ENCODE peak calls at places on chromosomes 3 and 15, in ten cellular contexts. T, L, K, X, G, N, E, H, I and U are unnamed samples.

GRCh38 chr15:36177590-36178281 is 401.7 kb upstream of the CDIN1 start:
- DNase-seq in T (no peak), L (no peak), K (peak), X (no peak), G (no peak), N (no peak), E (no peak), H (no peak), I (peak), U (no peak)

GRCh38 chr3:11651900-11652299 is 8.2 kb upstream of the VGLL4 start:
- DNase-seq in T (no peak), L (no peak), K (peak), X (no peak), G (no peak), N (no peak), E (no peak), H (no peak), I (peak), U (no peak)

GRCh38 chr3:77303943-77304778 is 264.3 kb downstream of the ROBO2 start:
- DNase-seq in T (no peak), L (no peak), K (no peak), X (no peak), G (no peak), N (no peak), E (no peak), H (no peak), I (no peak), U (no peak)

GRCh38 chr3:45610129-45610528 is 15.6 kb downstream of the LIMD1 start:
- DNase-seq in T (no peak), L (no peak), K (no peak), X (no peak), G (no peak), N (no peak), E (no peak), H (no peak), I (no peak), U (no peak)

GRCh38 chr3:104510091-104510860 is 856.4 kb upstream of the ALCAM start:
- DNase-seq in T (no peak), L (no peak), K (no peak), X (no peak), G (no peak), N (no peak), E (no peak), H (no peak), I (no peak), U (no peak)

GRCh38 chr3:175193815-175194518 is 334.8 kb downstream of the NAALADL2 start:
- DNase-seq in T (no peak), L (no peak), K (peak), X (no peak), G (no peak), N (no peak), E (no peak), H (no peak), I (peak), U (no peak)

GRCh38 chr3:179671709-179672337 is 19.0 kb downstream of the USP13 start:
- DNase-seq in T (no peak), L (no peak), K (no peak), X (no peak), G (no peak), N (no peak), E (no peak), H (no peak), I (peak), U (no peak)

GRCh38 chr15:77541421-77542181 is 91.1 kb downstream of the LINGO1 start:
- DNase-seq in T (no peak), L (no peak), K (peak), X (no peak), G (no peak), N (no peak), E (no peak), H (no peak), I (peak), U (no peak)

GRCh38 chr3:139756529-139757103 is 78.8 kb upstream of the NMNAT3 start:
- DNase-seq in T (no peak), L (no peak), K (no peak), X (no peak), G (no peak), N (no peak), E (no peak), H (no peak), I (no peak), U (no peak)

GRCh38 chr3:152230367-152230766 is 38.4 kb upstream of the MBNL1 start:
- DNase-seq in T (no peak), L (no peak), K (no peak), X (no peak), G (no peak), N (no peak), E (no peak), H (no peak), I (no peak), U (no peak)

GRCh38 chr3:160473978-160474377 is 24.4 kb upstream of the TRIM59 start:
- DNase-seq in T (peak), L (no peak), K (peak), X (no peak), G (no peak), N (no peak), E (no peak), H (no peak), I (peak), U (no peak)

GRCh38 chr3:100899440-100900091 is 93.7 kb downstream of the ABI3BP start:
- DNase-seq in T (no peak), L (no peak), K (no peak), X (no peak), G (no peak), N (no peak), E (no peak), H (no peak), I (no peak), U (no peak)

GRCh38 chr3:63135362-63135761 is 142.7 kb upstream of the SYNPR start:
- DNase-seq in T (no peak), L (no peak), K (peak), X (no peak), G (no peak), N (no peak), E (no peak), H (no peak), I (no peak), U (no peak)

GRCh38 chr3:166265153-166265552 is 427.9 kb upstream of the BCHE start:
- DNase-seq in T (no peak), L (no peak), K (no peak), X (no peak), G (no peak), N (no peak), E (no peak), H (no peak), I (no peak), U (no peak)

GRCh38 chr3:18207232-18207631 is 217.9 kb downstream of the SATB1 start:
- DNase-seq in T (no peak), L (no peak), K (no peak), X (no peak), G (no peak), N (no peak), E (no peak), H (no peak), I (no peak), U (no peak)

GRCh38 chr15:95325763-95326688 is 1004.5 kb upstream of the NR2F2 start:
- DNase-seq in T (no peak), L (no peak), K (no peak), X (no peak), G (no peak), N (no peak), E (no peak), H (no peak), I (peak), U (no peak)

GRCh38 chr3:25038907-25039306 is 389.2 kb upstream of the RARB start:
- DNase-seq in T (no peak), L (no peak), K (no peak), X (no peak), G (no peak), N (no peak), E (no peak), H (no peak), I (peak), U (no peak)

GRCh38 chr3:12139111-12139511 is 19.6 kb downstream of the TIMP4 start:
- DNase-seq in T (no peak), L (no peak), K (peak), X (no peak), G (peak), N (no peak), E (no peak), H (no peak), I (peak), U (peak)

GRCh38 chr3:17491601-17492000 is 250.8 kb downstream of the TBC1D5 start:
- DNase-seq in T (no peak), L (no peak), K (peak), X (no peak), G (no peak), N (no peak), E (no peak), H (no peak), I (peak), U (no peak)

GRCh38 chr3:62363275-62363674 is 10.1 kb downstream of the FEZF2 start:
- DNase-seq in T (no peak), L (no peak), K (no peak), X (no peak), G (no peak), N (no peak), E (no peak), H (no peak), I (no peak), U (no peak)

GRCh38 chr3:126988451-126989021 is 5.6 kb downstream of the PLXNA1 start:
- DNase-seq in T (no peak), L (no peak), K (no peak), X (no peak), G (no peak), N (no peak), E (no peak), H (no peak), I (no peak), U (no peak)

GRCh38 chr15:39079296-39079834 is 501.5 kb upstream of the THBS1 start:
- DNase-seq in T (peak), L (no peak), K (peak), X (no peak), G (no peak), N (no peak), E (no peak), H (peak), I (peak), U (no peak)

GRCh38 chr3:133996251-133996661 is 33.5 kb downstream of the SLCO2A1 start:
- DNase-seq in T (no peak), L (peak), K (no peak), X (peak), G (no peak), N (no peak), E (no peak), H (no peak), I (no peak), U (no peak)

GRCh38 chr15:62112616-62113593 is 46.1 kb downstream of the C2CD4A start:
- DNase-seq in T (peak), L (no peak), K (peak), X (no peak), G (no peak), N (no peak), E (no peak), H (no peak), I (peak), U (no peak)

GRCh38 chr15:31587583-31587982 is 260.9 kb downstream of the KLF13 start:
- DNase-seq in T (no peak), L (no peak), K (no peak), X (no peak), G (no peak), N (no peak), E (no peak), H (no peak), I (no peak), U (no peak)

GRCh38 chr3:141663993-141664392 is 74.1 kb upstream of the RNF7 start:
- DNase-seq in T (no peak), L (no peak), K (peak), X (no peak), G (no peak), N (no peak), E (no peak), H (no peak), I (peak), U (no peak)

GRCh38 chr3:15794842-15795562 is 2.8 kb downstream of the ANKRD28 start:
- DNase-seq in T (no peak), L (no peak), K (peak), X (no peak), G (no peak), N (no peak), E (no peak), H (no peak), I (peak), U (no peak)

GRCh38 chr3:186239321-186239720 is 122.7 kb downstream of the DGKG start:
- DNase-seq in T (no peak), L (peak), K (no peak), X (no peak), G (peak), N (no peak), E (no peak), H (no peak), I (peak), U (no peak)

GRCh38 chr3:185312006-185312405 is 50.9 kb upstream of the MAP3K13 start:
- DNase-seq in T (no peak), L (no peak), K (no peak), X (no peak), G (no peak), N (no peak), E (no peak), H (peak), I (no peak), U (no peak)

GRCh38 chr3:161415506-161416231 is 44.4 kb upstream of the SPTSSB start:
- DNase-seq in T (peak), L (no peak), K (peak), X (no peak), G (no peak), N (no peak), E (no peak), H (no peak), I (peak), U (no peak)

GRCh38 chr3:157122116-157122515 is 37.8 kb downstream of the CCNL1 start:
- DNase-seq in T (no peak), L (no peak), K (peak), X (no peak), G (no peak), N (no peak), E (no peak), H (no peak), I (peak), U (no peak)

GRCh38 chr3:39148116-39149058 is 5.0 kb downstream of the CSRNP1 start:
- DNase-seq in T (no peak), L (peak), K (peak), X (peak), G (no peak), N (no peak), E (no peak), H (no peak), I (peak), U (no peak)

GRCh38 chr3:64340636-64341240 is 115.5 kb upstream of the PRICKLE2 start:
- DNase-seq in T (peak), L (no peak), K (peak), X (no peak), G (no peak), N (no peak), E (no peak), H (no peak), I (peak), U (no peak)

GRCh38 chr3:151210676-151211381 is 7.8 kb upstream of the GPR171 start:
- DNase-seq in T (no peak), L (no peak), K (no peak), X (no peak), G (no peak), N (no peak), E (no peak), H (peak), I (no peak), U (no peak)

GRCh38 chr3:151216641-151217040 is 13.6 kb upstream of the GPR171 start:
- DNase-seq in T (no peak), L (no peak), K (peak), X (no peak), G (no peak), N (no peak), E (no peak), H (no peak), I (no peak), U (no peak)

GRCh38 chr3:151213881-151214280 is 10.9 kb upstream of the GPR171 start:
- DNase-seq in T (no peak), L (no peak), K (no peak), X (no peak), G (no peak), N (no peak), E (no peak), H (no peak), I (peak), U (no peak)

GRCh38 chr3:151214459-151214858 is 11.4 kb upstream of the GPR171 start:
- DNase-seq in T (no peak), L (no peak), K (no peak), X (no peak), G (no peak), N (no peak), E (no peak), H (no peak), I (no peak), U (no peak)

GRCh38 chr3:151213151-151213550 is 10.1 kb upstream of the GPR171 start:
- DNase-seq in T (no peak), L (no peak), K (no peak), X (no peak), G (no peak), N (no peak), E (no peak), H (no peak), I (no peak), U (no peak)
- TF ChIP-seq CTCF in T (no peak), L (no peak), K (no peak), X (no peak), G (no peak), N (no peak), E (no peak), H (no peak), I (no peak), U (no peak)

GRCh38 chr3:70358978-70359580 is 46.6 kb upstream of the MDFIC2 start:
- DNase-seq in T (peak), L (no peak), K (peak), X (no peak), G (no peak), N (no peak), E (no peak), H (peak), I (peak), U (peak)
- TF ChIP-seq CTCF in T (peak), L (peak), K (peak), X (no peak), G (peak), N (peak), E (peak), H (peak), I (peak), U (peak)

GRCh38 chr3:50510325-50510724 is 6.9 kb upstream of the CACNA2D2 start:
- DNase-seq in T (no peak), L (no peak), K (no peak), X (no peak), G (no peak), N (no peak), E (no peak), H (no peak), I (no peak), U (no peak)

GRCh38 chr3:50506169-50506568 is 2.7 kb upstream of the CACNA2D2 start:
- DNase-seq in T (no peak), L (no peak), K (no peak), X (no peak), G (no peak), N (no peak), E (no peak), H (no peak), I (no peak), U (no peak)

GRCh38 chr3:50512131-50512530 is 8.7 kb upstream of the CACNA2D2 start:
- DNase-seq in T (no peak), L (no peak), K (no peak), X (no peak), G (no peak), N (no peak), E (no peak), H (no peak), I (no peak), U (no peak)

GRCh38 chr3:50508821-50509220 is 5.4 kb upstream of the CACNA2D2 start:
- DNase-seq in T (no peak), L (no peak), K (no peak), X (no peak), G (no peak), N (no peak), E (no peak), H (no peak), I (no peak), U (no peak)

DNA sequence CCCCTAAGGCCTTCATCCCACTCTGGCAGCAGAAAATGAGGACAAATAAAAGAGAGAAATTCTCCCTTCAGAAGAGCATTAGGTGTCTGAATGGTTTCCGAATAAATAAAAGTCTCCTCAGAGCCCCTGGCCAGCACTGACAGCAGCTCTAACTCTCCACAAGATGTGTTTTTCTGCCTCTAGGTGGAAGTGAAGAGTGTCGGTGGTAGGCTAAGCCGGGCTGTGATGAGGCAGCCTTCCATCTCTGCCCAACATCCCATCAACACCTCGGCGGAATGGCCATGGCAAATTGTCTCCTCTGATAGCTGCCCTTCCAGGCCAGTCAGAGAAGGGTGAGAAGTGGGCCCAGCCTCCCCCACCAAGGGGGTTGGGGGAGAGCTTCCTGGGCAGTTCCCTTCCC is 6.3 kb upstream of the CACNA2D2 start:
- DNase-seq in T (no peak), L (no peak), K (no peak), X (no peak), G (no peak), N (no peak), E (no peak), H (no peak), I (no peak), U (no peak)
- TF ChIP-seq CTCF in T (no peak), L (no peak), K (no peak), X (no peak), G (no peak), N (no peak), E (no peak), H (no peak), I (no peak), U (no peak)

GRCh38 chr3:71166366-71166765 is 417.2 kb downstream of the FOXP1 start:
- DNase-seq in T (no peak), L (no peak), K (no peak), X (no peak), G (no peak), N (no peak), E (no peak), H (no peak), I (peak), U (no peak)

GRCh38 chr3:71166839-71167238 is 416.7 kb downstream of the FOXP1 start:
- DNase-seq in T (no peak), L (no peak), K (no peak), X (no peak), G (no peak), N (no peak), E (no peak), H (no peak), I (no peak), U (no peak)

GRCh38 chr3:71163216-71163918 is 420.2 kb downstream of the FOXP1 start:
- DNase-seq in T (no peak), L (no peak), K (peak), X (no peak), G (no peak), N (no peak), E (no peak), H (no peak), I (no peak), U (no peak)

GRCh38 chr3:71160800-71161546 is 422.6 kb downstream of the FOXP1 start:
- DNase-seq in T (no peak), L (no peak), K (no peak), X (no peak), G (no peak), N (no peak), E (no peak), H (no peak), I (peak), U (no peak)

GRCh38 chr3:71162221-71162620 is 421.3 kb downstream of the FOXP1 start:
- DNase-seq in T (no peak), L (no peak), K (no peak), X (no peak), G (no peak), N (no peak), E (no peak), H (no peak), I (no peak), U (no peak)
- TF ChIP-seq CTCF in T (no peak), L (no peak), K (no peak), X (no peak), G (no peak), N (no peak), E (no peak), H (no peak), I (no peak), U (no peak)

GRCh38 chr15:100779331-100780207 is 100.1 kb upstream of the ALDH1A3 start:
- DNase-seq in T (no peak), L (peak), K (no peak), X (peak), G (peak), N (no peak), E (no peak), H (peak), I (no peak), U (no peak)
- TF ChIP-seq CTCF in T (no peak), L (no peak), K (no peak), X (no peak), G (no peak), N (no peak), E (no peak), H (no peak), I (no peak), U (no peak)

GRCh38 chr3:172042136-172042535 is 2.8 kb downstream of the FNDC3B start:
- DNase-seq in T (no peak), L (no peak), K (peak), X (no peak), G (no peak), N (no peak), E (no peak), H (no peak), I (no peak), U (no peak)

GRCh38 chr3:172040976-172041963 is 1.9 kb downstream of the FNDC3B start:
- DNase-seq in T (no peak), L (no peak), K (peak), X (no peak), G (peak), N (no peak), E (no peak), H (peak), I (peak), U (no peak)

GRCh38 chr3:172038823-172039222 is 555 bp upstream of the FNDC3B start:
- DNase-seq in T (no peak), L (no peak), K (peak), X (no peak), G (no peak), N (no peak), E (no peak), H (no peak), I (peak), U (no peak)

GRCh38 chr3:172039352-172040077 is at the start of gene FNDC3B:
- DNase-seq in T (peak), L (peak), K (peak), X (peak), G (peak), N (peak), E (peak), H (peak), I (peak), U (peak)

GRCh38 chr3:172040078-172040975 is 949 bp downstream of the FNDC3B start:
- DNase-seq in T (peak), L (peak), K (peak), X (peak), G (peak), N (peak), E (peak), H (peak), I (peak), U (peak)
- TF ChIP-seq CTCF in T (peak), L (no peak), K (peak), X (no peak), G (no peak), N (peak), E (peak), H (peak), I (peak), U (peak)